ENCODE peak calls at places on chromosomes 2 and 18, in seven cellular contexts. D, R, Q, Z, O, G and P are unnamed samples.

GRCh38 chr2:128315122-128315828 is 3.4 kb downstream of the HS6ST1 start:
- DNase-seq in O (no peak), Q (no peak), R (no peak), G (peak; percentile 30), Z (no peak), D (peak; percentile 62), P (peak; percentile 48)

GRCh38 chr2:197888322-197888721 is 83.9 kb downstream of the PLCL1 start:
- DNase-seq in R (no peak), O (no peak), D (no peak), Z (no peak), G (no peak), Q (no peak), P (no peak)

GRCh38 chr18:2974731-2975130 is 38.2 kb downstream of the LPIN2 start:
- DNase-seq in R (no peak), Z (no peak), O (no peak), G (no peak), Q (no peak), D (no peak), P (no peak)

GRCh38 chr2:119113489-119113770 is 45.1 kb downstream of the C1QL2 start:
- DNase-seq in O (no peak), G (no peak), Z (no peak), R (no peak), Q (no peak), D (no peak), P (peak; percentile 38)

GRCh38 chr2:158729873-158730620 is 65.1 kb upstream of the DAPL1 start:
- DNase-seq in Z (no peak), R (no peak), Q (no peak), O (no peak), D (peak; percentile 58), G (no peak), P (no peak)

GRCh38 chr2:120926463-120927165 is 190.9 kb downstream of the GLI2 start:
- DNase-seq in R (no peak), O (no peak), Z (no peak), Q (no peak), D (peak; percentile 39), G (no peak), P (no peak)

GRCh38 chr2:122237506-122237905 is 482.1 kb downstream of the TSN start:
- DNase-seq in O (no peak), D (no peak), Z (no peak), G (no peak), R (no peak), Q (no peak), P (no peak)

GRCh38 chr2:236164201-236164982 is 3.8 kb downstream of the GBX2 start:
- DNase-seq in Z (no peak), O (no peak), Q (no peak), R (peak; percentile 65), D (peak; percentile 77), G (no peak), P (no peak)

GRCh38 chr2:236818281-236819045 is 248.8 kb downstream of the ACKR3 start:
- DNase-seq in O (no peak), D (no peak), Z (no peak), G (no peak), R (no peak), Q (no peak), P (no peak)

GRCh38 chr2:121049141-121049540 is 235.9 kb downstream of the TFCP2L1 start:
- DNase-seq in O (no peak), R (no peak), G (no peak), Q (no peak), D (no peak), Z (no peak), P (no peak)

GRCh38 chr2:40606862-40607261 is 155.0 kb upstream of the SLC8A1 start:
- DNase-seq in O (no peak), D (no peak), G (no peak), Q (no peak), Z (no peak), R (no peak), P (no peak)

GRCh38 chr2:69449906-69450305 is 12.7 kb upstream of the NFU1 start:
- DNase-seq in O (no peak), R (no peak), G (no peak), D (no peak), Z (no peak), Q (no peak), P (no peak)

GRCh38 chr2:128578406-128579385 is 260.0 kb upstream of the HS6ST1 start:
- DNase-seq in D (peak; percentile 64), O (no peak), G (no peak), Q (no peak), Z (no peak), R (no peak), P (peak; percentile 46)

GRCh38 chr2:197827618-197828017 is 23.2 kb downstream of the PLCL1 start:
- DNase-seq in G (no peak), R (no peak), Q (no peak), O (no peak), D (no peak), Z (no peak), P (no peak)

GRCh38 chr2:196204991-196205766 is 33.8 kb upstream of the STK17B start:
- DNase-seq in G (no peak), Z (no peak), Q (no peak), R (no peak), D (no peak), O (no peak), P (no peak)

GRCh38 chr2:123659120-123659519 is 366.0 kb upstream of the CNTNAP5 start:
- DNase-seq in D (no peak), R (no peak), O (no peak), Q (no peak), G (no peak), Z (no peak), P (no peak)

GRCh38 chr2:176643711-176644110 is 374.5 kb downstream of the MTX2 start:
- DNase-seq in Z (no peak), O (no peak), Q (no peak), D (peak; percentile 62), R (no peak), G (no peak), P (no peak)

GRCh38 chr2:239094727-239095266 is 246.9 kb downstream of the TWIST2 start:
- DNase-seq in D (no peak), R (no peak), Q (no peak), Z (no peak), O (no peak), G (no peak), P (no peak)
- TF ChIP-seq CTCF in D (no peak), R (no peak), Q (no peak), Z (no peak), O (no peak), G (no peak), P (no peak)

GRCh38 chr2:26605969-26606846 is 35.0 kb downstream of the CIB4 start:
- DNase-seq in D (no peak), R (no peak), G (no peak), Q (no peak), O (no peak), Z (no peak), P (no peak)

GRCh38 chr2:26602575-26602974 is 38.6 kb downstream of the CIB4 start:
- DNase-seq in G (no peak), D (no peak), Q (no peak), O (no peak), Z (no peak), R (no peak), P (no peak)

GRCh38 chr2:26607698-26608097 is 33.5 kb downstream of the CIB4 start:
- DNase-seq in D (no peak), Z (no peak), O (no peak), G (peak; percentile 56), Q (no peak), R (no peak), P (no peak)

GRCh38 chr2:26606847-26607190 is 34.3 kb downstream of the CIB4 start:
- DNase-seq in D (no peak), Z (no peak), R (no peak), Q (no peak), G (no peak), O (no peak), P (no peak)

GRCh38 chr2:26605195-26605968 is 35.8 kb downstream of the CIB4 start:
- DNase-seq in O (peak; percentile 63), Z (no peak), D (no peak), Q (peak; percentile 14), G (no peak), R (peak; percentile 76), P (no peak)
- H3K27ac ChIP-seq in O (no peak overlapping the region), Z (no peak overlapping the region), D (no peak overlapping the region), Q (no peak overlapping the region), G (no peak overlapping the region), R (no peak overlapping the region), P (no peak overlapping the region)

GRCh38 chr2:43737097-43737854 is 36.6 kb upstream of the DYNC2LI1 start:
- DNase-seq in G (no peak), D (no peak), Q (no peak), R (no peak), Z (no peak), O (no peak), P (no peak)

GRCh38 chr2:43738257-43738656 is 35.6 kb upstream of the DYNC2LI1 start:
- DNase-seq in G (no peak), D (no peak), R (no peak), Q (no peak), O (no peak), Z (no peak), P (no peak)

GRCh38 chr2:43737855-43738254 is 36.0 kb upstream of the DYNC2LI1 start:
- DNase-seq in Q (no peak), Z (no peak), O (no peak), R (no peak), G (no peak), D (no peak), P (no peak)

GRCh38 chr2:43731211-43731610 is 42.6 kb upstream of the DYNC2LI1 start:
- DNase-seq in Q (no peak), O (no peak), D (no peak), R (no peak), G (no peak), Z (no peak), P (no peak)

DNA sequence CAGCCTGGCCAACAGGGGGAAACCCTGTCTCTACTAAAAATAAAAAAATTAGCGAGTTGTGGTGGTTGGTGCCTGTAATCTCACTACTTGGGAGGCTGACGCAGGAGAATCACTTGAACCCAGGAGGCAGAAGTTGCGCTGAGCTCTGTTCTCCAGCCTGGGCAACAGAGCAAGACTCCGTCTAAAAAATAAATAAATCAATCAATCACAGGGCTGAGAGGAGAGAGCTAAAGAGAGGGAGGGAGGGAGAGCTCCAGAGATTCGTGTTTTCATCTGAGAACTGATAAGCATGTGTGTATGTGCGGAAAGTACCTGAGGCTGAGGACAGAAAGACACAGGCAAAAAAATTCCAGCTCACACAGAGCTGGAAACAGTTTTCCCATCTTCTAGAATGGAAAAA is 37.2 kb upstream of the DYNC2LI1 start:
- DNase-seq in O (no peak), Z (no peak), Q (no peak), G (no peak), D (no peak), R (no peak), P (no peak)
- H3K9me3 ChIP-seq in O (no peaks in the 10 kb centered on the region), Z (no peaks in the 10 kb centered on the region), Q (no peaks in the 10 kb centered on the region), G (no peaks in the 10 kb centered on the region), D (no peaks in the 10 kb centered on the region), R (no peaks in the 10 kb centered on the region), P (no peaks in the 10 kb centered on the region)

GRCh38 chr2:207321504-207321903 is 155.8 kb upstream of the KLF7 start:
- DNase-seq in O (no peak), Z (no peak), G (no peak), Q (no peak), R (no peak), D (no peak), P (no peak)

GRCh38 chr2:207318071-207318683 is 152.4 kb upstream of the KLF7 start:
- DNase-seq in Z (no peak), G (no peak), D (no peak), O (no peak), Q (no peak), R (no peak), P (no peak)

GRCh38 chr2:207317358-207317984 is 151.7 kb upstream of the KLF7 start:
- DNase-seq in Z (no peak), G (no peak), O (no peak), Q (no peak), R (no peak), D (no peak), P (no peak)

GRCh38 chr2:207319321-207319720 is 153.6 kb upstream of the KLF7 start:
- DNase-seq in G (no peak), D (no peak), Z (no peak), Q (no peak), O (no peak), R (no peak), P (no peak)

GRCh38 chr2:207320381-207321159 is 154.8 kb upstream of the KLF7 start:
- DNase-seq in O (no peak), Z (no peak), R (no peak), D (no peak), Q (no peak), G (no peak), P (no peak)
- TF ChIP-seq CTCF in O (no peak), Z (no peak), R (peak; percentile 7), D (no peak), Q (no peak), G (no peak), P (no peak)